ENCODE peak calls at places on chromosomes 5 and 9, in eight cellular contexts. R is left ventricle myocardium inferior, N is transverse colon, I is testis, A is fibroblast of lung, G is gastrocnemius medialis, Z is mucosa of descending colon, X is cardiac muscle cell. J is an unnamed sample. For H3K4me1, the result is how much of the 10 kb centered on the place peaks cover.

GRCh38 chr5:74500037-74500917 is 140.3 kb downstream of the ENC1 start:
- DNase-seq in X (no peak), I (no peak), G (no peak), N (no peak), A (no peak), Z (no peak), R (no peak), J (no peak)

GRCh38 chr5:10481241-10481932 is 39.7 kb downstream of the ROPN1L start:
- DNase-seq in G (no peak), X (no peak), Z (no peak), I (no peak), R (no peak), A (no peak), N (peak), J (no peak)

GRCh38 chr5:135026645-135027317 is 7.2 kb downstream of the PITX1 start:
- DNase-seq in A (no peak), Z (no peak), N (no peak), I (no peak), X (no peak), R (peak), G (no peak), J (no peak)

GRCh38 chr9:27564685-27565084 is 8.6 kb downstream of the C9orf72 start:
- DNase-seq in A (no peak), R (no peak), G (no peak), N (no peak), X (no peak), Z (no peak), I (no peak), J (no peak)

GRCh38 chr9:95131023-95131943 is 186.2 kb downstream of the FANCC start:
- DNase-seq in A (peak), X (peak), N (peak), G (peak), I (peak), Z (no peak), R (peak), J (peak)

GRCh38 chr9:129026442-129027223 is 1.5 kb downstream of the SH3GLB2 start:
- DNase-seq in I (no peak), Z (peak), X (peak), N (peak), R (no peak), G (no peak), A (peak), J (no peak)

GRCh38 chr5:91146905-91147600 is 236.1 kb downstream of the ARRDC3 start:
- DNase-seq in N (no peak), A (no peak), Z (no peak), R (no peak), G (no peak), I (no peak), X (no peak), J (no peak)

GRCh38 chr9:131889437-131890244 is 149.8 kb upstream of the RAPGEF1 start:
- DNase-seq in G (no peak), I (no peak), A (peak), X (no peak), Z (no peak), N (no peak), R (peak), J (no peak)

GRCh38 chr9:135032868-135033460 is 54.5 kb upstream of the OLFM1 start:
- DNase-seq in R (no peak), G (no peak), X (no peak), Z (no peak), A (no peak), I (no peak), N (no peak), J (peak)

GRCh38 chr5:146466521-146467349 is 19.6 kb downstream of the TCERG1 start:
- DNase-seq in N (no peak), X (peak), Z (no peak), R (no peak), A (peak), I (no peak), G (no peak), J (no peak)

GRCh38 chr5:168477060-168477459 is 9.2 kb upstream of the RARS1 start:
- DNase-seq in G (no peak), A (peak), Z (no peak), X (no peak), R (no peak), N (no peak), I (no peak), J (no peak)

GRCh38 chr5:52983731-52984620 is 5.2 kb upstream of the ITGA2 start:
- DNase-seq in R (no peak), Z (no peak), I (no peak), A (no peak), G (no peak), X (no peak), N (no peak), J (no peak)

GRCh38 chr5:159936686-159937329 is 20.5 kb downstream of the ADRA1B start:
- DNase-seq in X (no peak), R (no peak), G (no peak), N (no peak), Z (no peak), A (peak), I (peak), J (no peak)

GRCh38 chr9:14830057-14830456 is 80.2 kb downstream of the FREM1 start:
- DNase-seq in G (no peak), R (no peak), Z (no peak), I (no peak), X (no peak), N (no peak), A (no peak), J (no peak)

GRCh38 chr5:67234671-67235176 is 38.1 kb upstream of the CD180 start:
- DNase-seq in N (no peak), I (peak), R (peak), G (no peak), A (peak), X (no peak), Z (no peak), J (peak)

GRCh38 chr5:169648725-169649124 is 11.7 kb downstream of the DOCK2 start:
- DNase-seq in A (no peak), I (no peak), R (peak), G (no peak), N (no peak), X (peak), Z (no peak), J (no peak)

GRCh38 chr5:84382363-84383295 is 2.1 kb downstream of the EDIL3 start:
- DNase-seq in R (peak), G (no peak), A (peak), N (peak), X (peak), I (peak), Z (peak), J (no peak)

GRCh38 chr9:68897557-68898145 is 116.3 kb downstream of the PRKACG start:
- DNase-seq in G (no peak), R (no peak), Z (no peak), A (no peak), X (no peak), I (no peak), N (no peak), J (no peak)

GRCh38 chr9:69430206-69430605 is 105.2 kb downstream of the ENTREP1 start:
- DNase-seq in A (no peak), R (no peak), I (no peak), Z (no peak), G (no peak), X (no peak), N (no peak), J (no peak)

GRCh38 chr5:120240716-120241115 is 223.4 kb upstream of the PRR16 start:
- DNase-seq in A (no peak), Z (no peak), N (no peak), X (no peak), R (no peak), G (no peak), I (no peak), J (no peak)

GRCh38 chr9:73219985-73220626 is 68.4 kb downstream of the ANXA1 start:
- DNase-seq in I (no peak), R (no peak), G (no peak), X (no peak), Z (no peak), A (peak), N (no peak), J (no peak)

GRCh38 chr5:8839361-8840055 is 706.4 kb downstream of the SEMA5A start:
- DNase-seq in R (no peak), N (no peak), A (no peak), X (no peak), G (no peak), I (peak), Z (no peak), J (no peak)

GRCh38 chr9:72480931-72481330 is 40.5 kb upstream of the TMC1 start:
- DNase-seq in I (no peak), R (no peak), G (no peak), Z (no peak), X (no peak), N (no peak), A (peak), J (no peak)

GRCh38 chr5:179118756-179119414 is 58.7 kb downstream of the ZNF354C start:
- DNase-seq in X (no peak), Z (no peak), G (no peak), A (no peak), N (no peak), I (peak), R (no peak), J (no peak)

GRCh38 chr9:37565661-37566618 is 10.2 kb downstream of the FBXO10 start:
- DNase-seq in Z (no peak), R (no peak), X (no peak), N (peak), G (no peak), A (no peak), I (no peak), J (no peak)

GRCh38 chr9:134936021-134936761 is 18.5 kb upstream of the FCN1 start:
- DNase-seq in X (no peak), A (no peak), I (peak), G (no peak), R (no peak), Z (no peak), N (no peak), J (no peak)

GRCh38 chr5:17696625-17697024 is 62.4 kb downstream of the TAF11L14 start:
- DNase-seq in Z (no peak), R (no peak), I (no peak), A (no peak), G (no peak), X (no peak), N (no peak), J (no peak)

GRCh38 chr9:113178087-113178486 is 27.3 kb downstream of the SLC31A2 start:
- DNase-seq in A (peak), G (no peak), N (no peak), R (no peak), Z (no peak), I (no peak), X (no peak), J (no peak)

GRCh38 chr5:8456846-8457186 is 587.9 kb downstream of the MTRR start:
- DNase-seq in R (no peak), N (no peak), X (no peak), A (no peak), I (no peak), G (no peak), Z (no peak), J (no peak)

GRCh38 chr5:157215143-157215825 is 34.6 kb downstream of the ITK start:
- DNase-seq in G (no peak), A (no peak), Z (no peak), N (no peak), I (no peak), X (no peak), R (no peak), J (no peak)

GRCh38 chr5:157214399-157214798 is 33.8 kb downstream of the ITK start:
- DNase-seq in X (no peak), N (no peak), R (no peak), Z (no peak), I (no peak), A (no peak), G (no peak), J (no peak)

GRCh38 chr5:157217289-157218024 is 36.8 kb downstream of the ITK start:
- DNase-seq in A (no peak), I (no peak), Z (no peak), N (no peak), R (no peak), G (no peak), X (no peak), J (no peak)

GRCh38 chr5:157215826-157216167 is 35.2 kb downstream of the ITK start:
- DNase-seq in R (no peak), N (no peak), G (no peak), Z (no peak), X (no peak), A (no peak), I (no peak), J (no peak)

DNA sequence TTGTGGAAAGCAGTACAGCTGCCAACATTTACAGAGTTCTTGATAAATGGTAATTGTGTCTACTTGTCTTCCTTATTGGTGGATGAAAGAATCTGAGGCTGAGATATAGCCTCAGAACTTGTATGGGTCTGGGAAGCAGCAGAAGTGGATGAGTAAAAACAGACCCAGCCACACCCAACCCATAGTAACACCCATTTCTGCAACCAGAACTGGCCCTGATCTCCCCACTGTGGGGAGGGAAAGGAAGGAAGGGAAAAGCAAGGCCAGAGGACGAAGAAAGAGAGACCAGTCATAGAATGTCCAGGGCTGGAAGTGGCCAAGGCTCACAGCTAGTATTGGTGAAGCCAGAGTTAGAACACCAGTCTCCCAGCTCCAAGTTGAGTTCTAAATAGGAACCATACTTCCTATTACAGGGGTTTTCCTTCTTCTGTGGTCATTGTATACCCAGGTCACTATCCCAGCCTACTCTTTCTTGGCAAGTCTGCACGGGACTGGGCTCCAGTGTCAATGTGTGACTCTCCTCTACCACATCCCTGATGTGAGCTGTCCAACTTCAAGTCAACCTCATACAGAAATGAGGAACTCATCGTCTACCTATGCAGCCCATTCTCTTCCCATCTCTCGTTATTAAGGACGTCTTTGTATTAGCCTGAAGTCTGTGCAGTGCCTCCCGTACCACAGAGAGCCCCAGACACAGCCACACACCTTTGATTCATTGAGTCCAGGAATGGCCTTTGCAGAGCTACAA is 35.9 kb downstream of the ITK start:
- DNase-seq in A (no peak), X (no peak), N (no peak), I (no peak), Z (no peak), R (no peak), G (no peak), J (no peak)
- TF ChIP-seq CTCF in A (no peak), X (no peak), N (no peak), I (no peak), Z (no peak), R (no peak), G (no peak), J (no peak)

GRCh38 chr9:114386361-114386885 is 1.4 kb downstream of the AKNA start:
- DNase-seq in G (no peak), N (no peak), X (peak), R (no peak), A (no peak), Z (no peak), I (no peak), J (no peak)

GRCh38 chr9:114383866-114384231 is 3.9 kb downstream of the AKNA start:
- DNase-seq in X (no peak), I (no peak), A (no peak), Z (no peak), R (no peak), G (no peak), N (no peak), J (no peak)

GRCh38 chr9:114386886-114387677 is 700 bp downstream of the AKNA start:
- DNase-seq in I (no peak), X (no peak), G (peak), Z (peak), R (no peak), N (peak), A (peak), J (peak)

GRCh38 chr9:114384836-114385411 is 2.9 kb downstream of the AKNA start:
- DNase-seq in R (no peak), G (no peak), Z (no peak), N (no peak), I (no peak), X (no peak), A (no peak), J (no peak)

GRCh38 chr9:114385412-114386181 is 2.2 kb downstream of the AKNA start:
- DNase-seq in R (peak), G (peak), X (no peak), I (peak), A (peak), N (peak), Z (peak), J (peak)
- H3K4me1 ChIP-seq in R (half or more), G (under half), X (under half), I (under half), A (under half), N (under half), Z (under half), J (under half)

GRCh38 chr9:89999534-90000370 is 394.9 kb downstream of the GADD45G start:
- DNase-seq in X (peak), A (peak), R (peak), I (peak), G (peak), Z (peak), N (peak), J (peak)
- H3K4me3 ChIP-seq in X (no peak), A (peak), R (peak), I (no peak), G (no peak), Z (no peak), N (no peak), J (peak)

DNA sequence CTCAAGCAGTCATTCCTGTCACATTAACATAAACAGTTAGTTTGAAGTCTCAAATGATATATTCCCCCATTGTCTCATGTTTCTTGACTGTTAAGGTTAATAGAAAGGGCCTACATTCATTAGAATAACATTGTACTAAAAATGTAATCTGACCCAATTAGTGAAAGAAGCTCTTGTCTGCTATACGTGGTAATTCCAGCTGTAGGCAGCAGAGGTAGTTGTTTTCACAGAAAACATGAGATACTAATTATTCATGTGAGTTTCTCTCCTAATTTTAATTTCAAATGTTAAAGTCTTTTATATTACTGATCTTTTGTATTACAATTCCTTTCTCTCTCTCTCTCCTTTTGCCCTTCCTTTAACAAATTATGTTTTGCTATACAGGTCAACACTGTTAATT is 26.0 kb upstream of the AP3B1 start:
- DNase-seq in Z (no peak), R (no peak), A (peak), X (peak), G (no peak), N (no peak), I (peak), J (no peak)
- TF ChIP-seq CTCF in Z (no peak), R (peak), A (peak), X (peak), G (no peak), N (peak), I (peak), J (peak)

J was measured in ovary.